ENCODE peak calls at places on chromosomes 13 and 19, in five cellular contexts. O is endothelial cell, B is dorsolateral prefrontal cortex, T is lower leg skin, Y is nucleus accumbens. P is an unnamed sample.

GRCh38 chr13:38135590-38135989 is 214.1 kb upstream of the UFM1 start:
- DNase-seq in O (no peak), B (no peak), T (no peak), Y (no peak), P (no peak)

GRCh38 chr19:1122972-1123363 is 19.2 kb downstream of the GPX4 start:
- DNase-seq in O (peak), B (no peak), T (no peak), Y (no peak), P (no peak)

GRCh38 chr19:29308977-29309520 is 96.1 kb upstream of the UQCRFS1 start:
- DNase-seq in O (no peak), B (no peak), T (no peak), Y (no peak), P (no peak)

GRCh38 chr13:37479901-37480300 is 118.7 kb downstream of the POSTN start:
- DNase-seq in O (no peak), B (no peak), T (no peak), Y (no peak), P (no peak)

GRCh38 chr19:29622191-29623070 is 16.3 kb downstream of the POP4 start:
- DNase-seq in O (no peak), B (no peak), T (no peak), Y (no peak), P (no peak)

GRCh38 chr19:34601071-34601470 is 75.9 kb downstream of the SCGB2B2 start:
- DNase-seq in O (no peak), B (no peak), T (no peak), Y (no peak), P (no peak)

GRCh38 chr13:77827350-77827749 is 91.3 kb downstream of the EDNRB start:
- DNase-seq in O (no peak), B (no peak), T (no peak), Y (no peak), P (no peak)

GRCh38 chr19:2556221-2557092 is 80.5 kb downstream of the GADD45B start:
- DNase-seq in O (no peak), B (peak), T (no peak), Y (no peak), P (no peak)

GRCh38 chr13:78604782-78605611 is 1.6 kb upstream of the POU4F1 start:
- DNase-seq in O (no peak), B (no peak), T (no peak), Y (no peak), P (no peak)

GRCh38 chr19:47418595-47419036 is 711 bp downstream of the MEIS3 start:
- DNase-seq in O (no peak), B (no peak), T (no peak), Y (no peak), P (no peak)

GRCh38 chr19:42601811-42602443 is 7.2 kb upstream of the CEACAM8 start:
- DNase-seq in O (peak), B (no peak), T (no peak), Y (no peak), P (no peak)

GRCh38 chr13:111210082-111210481 is 95.0 kb downstream of the ARHGEF7 start:
- DNase-seq in O (no peak), B (no peak), T (no peak), Y (no peak), P (no peak)